ENCODE peak calls at places on chromosomes 6 and 20, in six cellular contexts. One of them, this sample, is unnamed.

GRCh38 chr20:39269031-39269461 is 306.9 kb downstream of the DHX35 start:
- DNase-seq in HepG2: peak; percentile 29
- DNase-seq in A549: peak; percentile 51
- DNase-seq in H1: peak; percentile 92
- DNase-seq in K562: peak; percentile 73
- DNase-seq in GM12878: no peak
- DNase-seq in this sample: peak; percentile 3

GRCh38 chr6:35295521-35296315 is 1.9 kb upstream of the DEF6 start:
- DNase-seq in HepG2: no peak
- DNase-seq in A549: no peak
- DNase-seq in H1: no peak
- DNase-seq in K562: no peak
- DNase-seq in GM12878: no peak
- DNase-seq in this sample: no peak

GRCh38 chr20:3706774-3707507 is 5.5 kb downstream of the SIGLEC1 start:
- DNase-seq in HepG2: no peak
- DNase-seq in A549: no peak
- DNase-seq in H1: no peak
- DNase-seq in K562: no peak
- DNase-seq in GM12878: no peak
- DNase-seq in this sample: peak; percentile 12

GRCh38 chr6:169168302-169168630 is 85.4 kb downstream of the THBS2 start:
- DNase-seq in HepG2: no peak
- DNase-seq in A549: no peak
- DNase-seq in H1: no peak
- DNase-seq in K562: no peak
- DNase-seq in GM12878: no peak
- DNase-seq in this sample: no peak

GRCh38 chr6:107064579-107065065 is 36.6 kb downstream of the MTRES1 start:
- DNase-seq in HepG2: peak; percentile 13
- DNase-seq in A549: no peak
- DNase-seq in H1: no peak
- DNase-seq in K562: no peak
- DNase-seq in GM12878: no peak
- DNase-seq in this sample: peak; percentile 82

GRCh38 chr6:257774-258173 is 34.5 kb upstream of the DUSP22 start:
- DNase-seq in HepG2: no peak
- DNase-seq in A549: no peak
- DNase-seq in H1: no peak
- DNase-seq in K562: no peak
- DNase-seq in GM12878: no peak
- DNase-seq in this sample: no peak

GRCh38 chr6:23349521-23350147 is 776.4 kb upstream of the NRSN1 start:
- DNase-seq in HepG2: no peak
- DNase-seq in A549: peak; percentile 35
- DNase-seq in H1: no peak
- DNase-seq in K562: no peak
- DNase-seq in GM12878: no peak
- DNase-seq in this sample: peak; percentile 96

GRCh38 chr6:106098383-106099234 is 12.5 kb downstream of the PRDM1 start:
- DNase-seq in HepG2: no peak
- DNase-seq in A549: no peak
- DNase-seq in H1: no peak
- DNase-seq in K562: peak; percentile 72
- DNase-seq in GM12878: peak; percentile 66
- DNase-seq in this sample: peak; percentile 89

GRCh38 chr6:53938810-53939209 is 144.0 kb downstream of the LRRC1 start:
- DNase-seq in HepG2: no peak
- DNase-seq in A549: no peak
- DNase-seq in H1: no peak
- DNase-seq in K562: no peak
- DNase-seq in GM12878: no peak
- DNase-seq in this sample: peak; percentile 64

GRCh38 chr6:25949695-25950094 is 12.9 kb upstream of the TRIM38 start:
- DNase-seq in HepG2: no peak
- DNase-seq in A549: no peak
- DNase-seq in H1: no peak
- DNase-seq in K562: no peak
- DNase-seq in GM12878: no peak
- DNase-seq in this sample: no peak

GRCh38 chr20:6819599-6819998 is 52.1 kb downstream of the BMP2 start:
- DNase-seq in HepG2: peak; percentile 15
- DNase-seq in A549: no peak
- DNase-seq in H1: no peak
- DNase-seq in K562: no peak
- DNase-seq in GM12878: no peak
- DNase-seq in this sample: no peak

GRCh38 chr6:26158581-26159416 is 71.6 kb downstream of the HFE start:
- DNase-seq in HepG2: no peak
- DNase-seq in A549: no peak
- DNase-seq in H1: no peak
- DNase-seq in K562: peak; percentile 39
- DNase-seq in GM12878: peak; percentile 53
- DNase-seq in this sample: peak; percentile 46

GRCh38 chr6:151639750-151640149 is 145.9 kb downstream of the CCDC170 start:
- DNase-seq in HepG2: no peak
- DNase-seq in A549: no peak
- DNase-seq in H1: no peak
- DNase-seq in K562: no peak
- DNase-seq in GM12878: no peak
- DNase-seq in this sample: no peak

GRCh38 chr20:4875578-4876067 is 125.7 kb downstream of the SLC23A2 start:
- DNase-seq in HepG2: no peak
- DNase-seq in A549: no peak
- DNase-seq in H1: no peak
- DNase-seq in K562: no peak
- DNase-seq in GM12878: peak; percentile 58
- DNase-seq in this sample: no peak

GRCh38 chr6:158457616-158458278 is 102.1 kb upstream of the TMEM181 start:
- DNase-seq in HepG2: no peak
- DNase-seq in A549: no peak
- DNase-seq in H1: no peak
- DNase-seq in K562: no peak
- DNase-seq in GM12878: no peak
- DNase-seq in this sample: peak; percentile 64

GRCh38 chr20:36128463-36129176 is 25.9 kb upstream of the EPB41L1 start:
- DNase-seq in HepG2: no peak
- DNase-seq in A549: no peak
- DNase-seq in H1: no peak
- DNase-seq in K562: no peak
- DNase-seq in GM12878: no peak
- DNase-seq in this sample: peak; percentile 85

GRCh38 chr20:1017677-1018076 is 15.6 kb upstream of the RSPO4 start:
- DNase-seq in HepG2: no peak
- DNase-seq in A549: no peak
- DNase-seq in H1: no peak
- DNase-seq in K562: no peak
- DNase-seq in GM12878: no peak
- DNase-seq in this sample: no peak

GRCh38 chr6:168584251-168584650 is 143.3 kb downstream of the SMOC2 start:
- DNase-seq in HepG2: no peak
- DNase-seq in A549: no peak
- DNase-seq in H1: no peak
- DNase-seq in K562: no peak
- DNase-seq in GM12878: no peak
- DNase-seq in this sample: no peak

GRCh38 chr6:135210632-135211305 is 29.7 kb downstream of the MYB start:
- DNase-seq in HepG2: no peak
- DNase-seq in A549: no peak
- DNase-seq in H1: no peak
- DNase-seq in K562: no peak
- DNase-seq in GM12878: no peak
- DNase-seq in this sample: no peak

GRCh38 chr6:138404666-138405337 is 779 bp downstream of the HEBP2 start:
- DNase-seq in HepG2: no peak
- DNase-seq in A549: peak; percentile 25
- DNase-seq in H1: peak; percentile 64
- DNase-seq in K562: peak; percentile 56
- DNase-seq in GM12878: no peak
- DNase-seq in this sample: no peak

GRCh38 chr6:122692175-122692598 is 82.0 kb downstream of the PKIB start:
- DNase-seq in HepG2: no peak
- DNase-seq in A549: no peak
- DNase-seq in H1: no peak
- DNase-seq in K562: no peak
- DNase-seq in GM12878: no peak
- DNase-seq in this sample: peak; percentile 75

GRCh38 chr20:10733122-10733521 is 59.3 kb upstream of the JAG1 start:
- DNase-seq in HepG2: no peak
- DNase-seq in A549: no peak
- DNase-seq in H1: no peak
- DNase-seq in K562: no peak
- DNase-seq in GM12878: no peak
- DNase-seq in this sample: peak; percentile 40

GRCh38 chr6:108260126-108260808 is 573 bp downstream of the SNX3 start:
- DNase-seq in HepG2: no peak
- DNase-seq in A549: peak; percentile 27
- DNase-seq in H1: peak; percentile 81
- DNase-seq in K562: peak; percentile 67
- DNase-seq in GM12878: peak; percentile 25
- DNase-seq in this sample: peak; percentile 45

GRCh38 chr6:42249279-42249678 is 31.6 kb upstream of the MRPS10 start:
- DNase-seq in HepG2: no peak
- DNase-seq in A549: no peak
- DNase-seq in H1: no peak
- DNase-seq in K562: no peak
- DNase-seq in GM12878: no peak
- DNase-seq in this sample: peak; percentile 32

GRCh38 chr6:106519460-106520394 is 109.6 kb downstream of the RTN4IP1 start:
- DNase-seq in HepG2: no peak
- DNase-seq in A549: peak; percentile 31
- DNase-seq in H1: no peak
- DNase-seq in K562: peak; percentile 53
- DNase-seq in GM12878: peak; percentile 89
- DNase-seq in this sample: peak; percentile 95

GRCh38 chr6:14676084-14676483 is 558.5 kb downstream of the CD83 start:
- DNase-seq in HepG2: no peak
- DNase-seq in A549: no peak
- DNase-seq in H1: no peak
- DNase-seq in K562: no peak
- DNase-seq in GM12878: no peak
- DNase-seq in this sample: peak; percentile 79

GRCh38 chr6:159819932-159820640 is 20.0 kb downstream of the PNLDC1 start:
- DNase-seq in HepG2: no peak
- DNase-seq in A549: no peak
- DNase-seq in H1: no peak
- DNase-seq in K562: no peak
- DNase-seq in GM12878: no peak
- DNase-seq in this sample: no peak

GRCh38 chr6:76881414-76881813 is 581.9 kb downstream of the HTR1B start:
- DNase-seq in HepG2: no peak
- DNase-seq in A549: no peak
- DNase-seq in H1: no peak
- DNase-seq in K562: no peak
- DNase-seq in GM12878: no peak
- DNase-seq in this sample: peak; percentile 38

GRCh38 chr6:169849396-169849795 is 98.0 kb downstream of the ERMARD start:
- DNase-seq in HepG2: no peak
- DNase-seq in A549: no peak
- DNase-seq in H1: no peak
- DNase-seq in K562: no peak
- DNase-seq in GM12878: no peak
- DNase-seq in this sample: no peak

DNA sequence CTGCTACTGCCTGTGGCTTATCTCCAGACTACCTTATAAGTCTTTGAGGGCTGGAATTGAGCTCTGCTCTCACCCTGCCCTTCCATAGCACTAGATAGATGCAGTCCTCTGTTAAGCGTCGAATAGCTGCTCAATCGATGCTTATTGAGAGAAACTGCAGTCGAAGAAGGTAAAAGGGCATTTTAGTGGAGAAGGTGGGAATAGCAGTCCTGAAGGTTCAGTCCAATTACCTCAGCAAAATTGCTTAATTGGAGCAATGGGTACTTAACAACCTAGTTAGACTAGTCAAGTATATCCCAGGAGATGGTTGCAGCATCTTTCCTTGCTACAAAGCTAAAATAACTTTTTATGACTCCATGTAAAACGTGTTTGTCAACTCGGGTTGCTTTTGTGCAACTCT is 66.8 kb upstream of the NT5E start:
- DNase-seq in HepG2: no peak
- DNase-seq in A549: no peak
- DNase-seq in H1: no peak
- DNase-seq in K562: no peak
- DNase-seq in GM12878: no peak
- DNase-seq in this sample: no peak
- TF ChIP-seq RFX5 in HepG2: no peak
- TF ChIP-seq RFX5 in A549: no peak
- TF ChIP-seq RFX5 in H1: no peak
- TF ChIP-seq RFX5 in K562: no peak
- TF ChIP-seq RFX5 in GM12878: no peak
- TF ChIP-seq RFX5 in this sample: no peak

GRCh38 chr20:57544838-57545564 is 15.9 kb upstream of the PCK1 start:
- DNase-seq in HepG2: no peak
- DNase-seq in A549: no peak
- DNase-seq in H1: no peak
- DNase-seq in K562: peak; percentile 22
- DNase-seq in GM12878: no peak
- DNase-seq in this sample: no peak
- TF ChIP-seq CEBPB in HepG2: peak; percentile 22
- TF ChIP-seq CEBPB in A549: no peak
- TF ChIP-seq CEBPB in H1: no peak
- TF ChIP-seq CEBPB in K562: peak; percentile 86
- TF ChIP-seq CEBPB in GM12878: no peak
- TF ChIP-seq CEBPB in this sample: no peak

DNA sequence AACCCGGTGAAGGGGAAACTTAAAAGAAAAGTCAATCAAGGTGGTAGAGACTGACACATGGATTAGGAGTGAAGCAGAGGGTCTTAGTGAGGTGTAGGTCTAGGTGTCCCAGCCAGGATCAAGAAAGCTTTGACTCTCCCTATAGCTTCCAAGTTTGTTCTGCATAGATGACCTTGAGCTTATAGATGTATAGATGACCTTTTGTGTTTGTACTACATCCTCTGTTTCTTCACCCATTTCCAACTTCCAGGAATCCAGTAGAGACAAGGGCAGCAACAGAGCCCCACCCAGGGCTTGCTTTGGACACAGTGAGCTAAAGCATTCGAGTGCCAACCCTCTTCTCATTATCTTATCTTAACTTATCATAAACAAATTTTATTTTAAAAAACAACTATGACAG is 1.8 kb upstream of the MRPS18A start:
- DNase-seq in HepG2: no peak
- DNase-seq in A549: no peak
- DNase-seq in H1: no peak
- DNase-seq in K562: no peak
- DNase-seq in GM12878: no peak
- DNase-seq in this sample: no peak
- TF ChIP-seq RFX5 in HepG2: no peak
- TF ChIP-seq RFX5 in A549: no peak
- TF ChIP-seq RFX5 in H1: no peak
- TF ChIP-seq RFX5 in K562: no peak
- TF ChIP-seq RFX5 in GM12878: no peak
- TF ChIP-seq RFX5 in this sample: no peak

GRCh38 chr6:3471286-3471685 is 14.4 kb upstream of the SLC22A23 start:
- DNase-seq in HepG2: no peak
- DNase-seq in A549: no peak
- DNase-seq in H1: no peak
- DNase-seq in K562: no peak
- DNase-seq in GM12878: no peak
- DNase-seq in this sample: no peak
- TF ChIP-seq CEBPB in HepG2: no peak
- TF ChIP-seq CEBPB in A549: no peak
- TF ChIP-seq CEBPB in H1: no peak
- TF ChIP-seq CEBPB in K562: no peak
- TF ChIP-seq CEBPB in GM12878: no peak
- TF ChIP-seq CEBPB in this sample: no peak

This sample was measured in IMR-90.